ENCODE peak calls at places on chromosomes 7 and 10, in four cellular contexts. K, T, F and L are unnamed samples.

GRCh38 chr7:157550300-157551275 is 213.8 kb downstream of the DNAJB6 start:
- DNase-seq in K (no peak), T (no peak), F (no peak), L (no peak)

GRCh38 chr7:91082038-91082437 is 182.2 kb upstream of the FZD1 start:
- DNase-seq in K (no peak), T (no peak), F (no peak), L (no peak)

GRCh38 chr10:29279779-29280535 is 8.9 kb upstream of the LYZL1 start:
- DNase-seq in K (no peak), T (no peak), F (no peak), L (no peak)

GRCh38 chr7:46007194-46007593 is 86.1 kb upstream of the IGFBP3 start:
- DNase-seq in K (no peak), T (no peak), F (no peak), L (no peak)

GRCh38 chr7:50335795-50336754 is 31.6 kb downstream of the IKZF1 start:
- DNase-seq in K (peak; percentile 73), T (no peak), F (no peak), L (no peak)

GRCh38 chr10:44925224-44925623 is 14.1 kb downstream of the TMEM72 start:
- DNase-seq in K (no peak), T (no peak), F (no peak), L (peak; percentile 46)

GRCh38 chr10:3761916-3762708 is 22.9 kb downstream of the KLF6 start:
- DNase-seq in K (no peak), T (no peak), F (no peak), L (no peak)

GRCh38 chr7:90726623-90727022 is 130.5 kb downstream of the CDK14 start:
- DNase-seq in K (no peak), T (no peak), F (no peak), L (no peak)

GRCh38 chr10:104232613-104233102 is 494 bp upstream of the CFAP43 start:
- DNase-seq in K (no peak), T (no peak), F (no peak), L (no peak)

GRCh38 chr7:150322114-150322832 is 882 bp upstream of the LRRC61 start:
- DNase-seq in K (peak; percentile 67), T (no peak), F (no peak), L (no peak)

GRCh38 chr7:128168667-128169210 is 72.3 kb upstream of the LEP start:
- DNase-seq in K (no peak), T (no peak), F (no peak), L (peak; percentile 81)

GRCh38 chr7:22356855-22357310 is at the start of gene RAPGEF5:
- DNase-seq in K (no peak), T (no peak), F (no peak), L (peak; percentile 22)